ENCODE peak calls at places on chromosomes 13 and 19, in six cellular contexts. M is foreskin fibroblast, F is K562, C is right lobe of liver, Q is GM06990, S is prostate gland. T is an unnamed sample.

GRCh38 chr19:1082165-1082927 is 12.8 kb downstream of the POLR2E start:
- DNase-seq in M (no peak), F (peak; percentile 95), C (peak; percentile 86), Q (peak; percentile 85), S (peak; percentile 91), T (peak; percentile 91)

GRCh38 chr13:91249370-91249769 is 98.1 kb upstream of the MIR17HG start:
- DNase-seq in M (no peak), F (no peak), C (no peak), Q (no peak), S (no peak), T (no peak)

GRCh38 chr13:50080856-50081105 is 65.5 kb downstream of the KCNRG start:
- DNase-seq in M (peak; percentile 19), F (no peak), C (no peak), Q (no peak), S (no peak), T (peak; percentile 63)

GRCh38 chr13:23453132-23453531 is 19.6 kb upstream of the SACS start:
- DNase-seq in M (no peak), F (no peak), C (no peak), Q (no peak), S (no peak), T (no peak)

GRCh38 chr19:2524840-2525723 is 49.2 kb downstream of the GADD45B start:
- DNase-seq in M (peak; percentile 70), F (no peak), C (no peak), Q (peak; percentile 61), S (no peak), T (no peak)

GRCh38 chr13:111270126-111270525 is 50.3 kb upstream of the TEX29 start:
- DNase-seq in M (no peak), F (no peak), C (no peak), Q (no peak), S (no peak), T (no peak)

GRCh38 chr13:48318014-48318713 is 14.6 kb downstream of the RB1 start:
- DNase-seq in M (no peak), F (no peak), C (no peak), Q (peak; percentile 18), S (no peak), T (no peak)

GRCh38 chr19:41323430-41324125 is 13.6 kb downstream of the CCDC97 start:
- DNase-seq in M (peak; percentile 95), F (peak; percentile 85), C (no peak), Q (no peak), S (no peak), T (no peak)

GRCh38 chr19:6480843-6481415 is 658 bp downstream of the DENND1C start:
- DNase-seq in M (no peak), F (peak; percentile 2), C (no peak), Q (no peak), S (no peak), T (no peak)

GRCh38 chr13:95349267-95349666 is 48.0 kb upstream of the ABCC4 start:
- DNase-seq in M (no peak), F (peak; percentile 37), C (no peak), Q (no peak), S (no peak), T (no peak)

GRCh38 chr19:7815325-7815724 is 14.7 kb upstream of the EVI5L start:
- DNase-seq in M (no peak), F (no peak), C (no peak), Q (peak; percentile 61), S (no peak), T (no peak)

GRCh38 chr19:41327499-41328156 is 17.7 kb downstream of the CCDC97 start:
- DNase-seq in M (no peak), F (no peak), C (peak; percentile 82), Q (peak; percentile 81), S (peak; percentile 68), T (peak; percentile 84)

GRCh38 chr13:100423375-100423774 is 165.2 kb downstream of the GGACT start:
- DNase-seq in M (peak; percentile 24), F (no peak), C (no peak), Q (no peak), S (no peak), T (no peak)

GRCh38 chr19:6674868-6675305 is 4.9 kb upstream of the TNFSF14 start:
- DNase-seq in M (peak; percentile 18), F (peak; percentile 89), C (peak; percentile 77), Q (peak; percentile 88), S (no peak), T (peak; percentile 76)

GRCh38 chr19:19460258-19460731 is 54.8 kb downstream of the GATAD2A start:
- DNase-seq in M (peak; percentile 14), F (no peak), C (no peak), Q (peak; percentile 44), S (no peak), T (no peak)

GRCh38 chr19:19457691-19458090 is 52.2 kb downstream of the GATAD2A start:
- DNase-seq in M (no peak), F (no peak), C (no peak), Q (no peak), S (no peak), T (no peak)

GRCh38 chr19:19458110-19458816 is 52.8 kb downstream of the GATAD2A start:
- DNase-seq in M (peak; percentile 32), F (no peak), C (no peak), Q (no peak), S (no peak), T (no peak)

GRCh38 chr19:19459707-19460251 is 54.3 kb downstream of the GATAD2A start:
- DNase-seq in M (peak; percentile 79), F (no peak), C (no peak), Q (no peak), S (no peak), T (peak; percentile 89)

GRCh38 chr19:19459099-19459498 is 53.6 kb downstream of the GATAD2A start:
- DNase-seq in M (no peak), F (no peak), C (no peak), Q (no peak), S (no peak), T (peak; percentile 61)
- H3K4me3 ChIP-seq in M (no peak overlapping the region), F (no peak overlapping the region), C (no peak overlapping the region), Q (no peak overlapping the region), S (no peak overlapping the region), T (peak overlapping the region; percentile 54)

GRCh38 chr19:55387736-55388497 is 2.2 kb downstream of the RPL28 start:
- DNase-seq in M (no peak), F (no peak), C (no peak), Q (no peak), S (no peak), T (no peak)
- H3K4me3 ChIP-seq in M (peak overlapping the region; percentile 90), F (peak overlapping the region; percentile 77), C (no peak overlapping the region), Q (peak overlapping the region; percentile 90), S (peak overlapping the region; percentile 74), T (no peak overlapping the region)

DNA sequence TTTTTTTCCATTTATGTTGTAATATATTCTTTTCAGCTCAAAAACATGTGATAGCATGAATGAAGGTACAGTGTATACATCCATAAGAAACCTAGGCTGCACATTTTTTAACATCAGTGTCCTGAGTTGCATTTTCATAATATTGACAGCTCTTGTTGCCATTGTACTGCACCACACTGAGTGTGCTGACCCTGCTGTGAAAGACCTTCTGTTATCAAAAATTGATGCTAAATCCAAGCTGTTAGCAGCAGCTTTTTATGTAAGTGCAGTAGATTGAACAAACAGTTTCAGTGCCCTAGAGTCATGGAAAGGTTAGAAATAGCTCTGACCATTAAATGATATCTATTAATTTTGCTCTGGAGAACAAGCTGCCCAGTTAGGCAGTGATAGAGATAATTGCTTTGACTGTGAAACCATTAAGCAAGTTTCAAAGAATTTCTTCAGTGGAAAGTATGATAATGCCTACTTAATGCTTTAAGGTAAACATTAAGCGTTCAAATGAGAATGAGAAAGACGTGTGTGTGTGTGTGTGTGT is 1289.2 kb upstream of the PCDH20 start:
- DNase-seq in M (no peak), F (no peak), C (no peak), Q (no peak), S (no peak), T (no peak)
- H3K4me3 ChIP-seq in M (no peak overlapping the region), F (no peak overlapping the region), C (no peak overlapping the region), Q (no peak overlapping the region), S (no peak overlapping the region), T (no peak overlapping the region)

GRCh38 chr19:49422407-49423277 is 599 bp downstream of the PTH2 start:
- DNase-seq in M (no peak), F (peak; percentile 91), C (no peak), Q (peak; percentile 54), S (no peak), T (peak; percentile 56)

GRCh38 chr19:49421878-49422202 is 1.4 kb downstream of the PTH2 start:
- DNase-seq in M (no peak), F (no peak), C (no peak), Q (no peak), S (no peak), T (no peak)

GRCh38 chr19:49425178-49425577 is at the start of gene GFY:
- DNase-seq in M (no peak), F (no peak), C (no peak), Q (no peak), S (no peak), T (no peak)

GRCh38 chr19:49423985-49424303 is 703 bp upstream of the PTH2 start:
- DNase-seq in M (no peak), F (no peak), C (no peak), Q (no peak), S (no peak), T (peak; percentile 38)

DNA sequence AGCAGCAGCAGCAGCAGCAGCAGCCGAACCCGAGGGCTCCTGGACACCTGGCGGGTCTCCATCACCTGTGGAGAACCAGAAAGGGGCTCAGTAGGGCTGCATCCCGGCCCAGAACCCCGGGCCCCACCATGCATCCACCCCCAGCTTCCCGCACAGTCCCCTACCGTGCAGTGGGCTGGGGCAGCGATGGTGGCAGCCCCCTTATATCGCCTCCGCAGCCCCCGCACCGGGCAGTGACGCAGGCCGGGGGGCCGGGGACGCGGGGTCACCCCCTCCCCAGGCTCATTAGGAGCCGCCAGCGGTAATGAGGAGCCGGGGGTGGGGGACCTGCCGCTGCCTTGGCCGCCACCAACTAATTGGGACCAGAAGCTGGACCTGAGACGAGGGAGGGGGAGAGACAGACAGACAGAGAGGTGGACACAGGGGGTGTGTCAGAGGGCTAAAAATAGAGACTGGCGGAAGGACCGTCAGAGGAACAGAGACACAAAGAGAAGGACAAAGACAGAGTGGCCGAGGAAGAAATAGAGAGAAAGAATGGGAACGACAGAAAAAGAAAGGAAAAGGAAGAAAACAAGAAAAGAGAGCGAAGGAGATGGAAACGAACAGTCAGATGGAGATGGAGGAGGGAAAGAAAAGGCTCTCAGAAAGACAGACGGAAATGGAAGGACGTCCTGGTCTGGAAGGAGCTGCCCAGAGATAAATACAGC is at the start of gene PTH2:
- DNase-seq in M (no peak), F (no peak), C (no peak), Q (no peak), S (no peak), T (no peak)
- H3K4me3 ChIP-seq in M (no peak within 1 kb of the TSS), F (peak within 1 kb of the TSS; percentile 9), C (no peak within 1 kb of the TSS), Q (no peak within 1 kb of the TSS), S (no peak within 1 kb of the TSS), T (peak within 1 kb of the TSS; percentile 23)

GRCh38 chr13:107277911-107278310 is 710.0 kb upstream of the ARGLU1 start:
- DNase-seq in M (no peak), F (no peak), C (no peak), Q (no peak), S (no peak), T (no peak)
- H3K4me3 ChIP-seq in M (no peak overlapping the region), F (no peak overlapping the region), C (no peak overlapping the region), Q (no peak overlapping the region), S (no peak overlapping the region), T (no peak overlapping the region)

T was measured in CD4-positive, alpha-beta memory T cell.